ENCODE peak calls at places on chromosomes 3 and 15, in ten cellular contexts. A, H, D, K, Q, V, L, I, X and B are unnamed samples.

GRCh38 chr3:62109534-62109933 is 263.8 kb downstream of the FEZF2 start:
- DNase-seq in I (peak), L (no peak), K (no peak), V (no peak), D (peak), A (no peak), H (no peak), Q (no peak), X (no peak), B (no peak)

GRCh38 chr3:117563063-117563462 is 853.5 kb downstream of the TUSC7 start:
- DNase-seq in Q (no peak), K (no peak), V (no peak), X (no peak), A (no peak), L (no peak), D (no peak), H (no peak), I (no peak), B (no peak)

GRCh38 chr3:172913911-172914730 is 163.6 kb downstream of the ECT2 start:
- DNase-seq in D (no peak), V (no peak), A (no peak), K (no peak), H (no peak), I (no peak), L (no peak), Q (no peak), X (no peak), B (no peak)

GRCh38 chr15:72197460-72198409 is at the start of gene GRAMD2A:
- DNase-seq in D (peak), I (no peak), Q (no peak), K (no peak), A (no peak), L (no peak), X (peak), H (no peak), V (no peak), B (peak)

GRCh38 chr15:40875996-40876740 is 2.1 kb upstream of the RHOV start:
- DNase-seq in H (no peak), X (no peak), V (no peak), I (no peak), D (no peak), Q (no peak), A (no peak), L (no peak), K (no peak), B (no peak)

GRCh38 chr3:166125179-166125578 is 288.0 kb upstream of the BCHE start:
- DNase-seq in Q (no peak), A (no peak), X (no peak), H (no peak), K (no peak), V (no peak), D (no peak), I (no peak), L (no peak), B (no peak)

GRCh38 chr15:98881526-98882517 is 125.8 kb downstream of the PGPEP1L start:
- DNase-seq in L (no peak), A (no peak), I (no peak), D (no peak), H (peak), V (peak), Q (no peak), K (no peak), X (no peak), B (no peak)

GRCh38 chr15:58472821-58473581 is 41.2 kb downstream of the LIPC start:
- DNase-seq in L (no peak), A (no peak), H (no peak), K (no peak), D (no peak), V (no peak), X (no peak), Q (no peak), I (peak), B (no peak)

GRCh38 chr15:89383635-89384604 is 49.3 kb upstream of the POLG start:
- DNase-seq in L (peak), I (no peak), K (no peak), D (peak), A (peak), Q (peak), V (no peak), H (peak), X (no peak), B (peak)

GRCh38 chr15:74815961-74816360 is 3.3 kb downstream of the LMAN1L start:
- DNase-seq in D (no peak), L (no peak), K (no peak), Q (no peak), H (no peak), V (no peak), I (no peak), X (no peak), A (no peak), B (no peak)

GRCh38 chr3:51968175-51968681 is 974 bp upstream of the PCBP4 start:
- DNase-seq in K (no peak), D (peak), Q (no peak), H (peak), A (peak), I (no peak), L (no peak), V (no peak), X (no peak), B (peak)

GRCh38 chr3:77917225-77917624 is 877.3 kb downstream of the ROBO2 start:
- DNase-seq in K (no peak), H (no peak), I (peak), L (no peak), X (no peak), A (no peak), D (no peak), V (no peak), Q (no peak), B (no peak)

GRCh38 chr3:38491215-38491614 is 4.9 kb upstream of the EXOG start:
- DNase-seq in H (no peak), V (no peak), D (no peak), L (no peak), X (no peak), K (no peak), I (no peak), A (no peak), Q (no peak), B (no peak)

GRCh38 chr3:49278548-49278947 is 1.5 kb upstream of the C3orf62 start:
- DNase-seq in K (no peak), Q (no peak), D (no peak), A (no peak), I (no peak), V (no peak), L (no peak), H (no peak), X (no peak), B (no peak)

GRCh38 chr3:65226287-65226686 is 538.5 kb upstream of the ADAMTS9 start:
- DNase-seq in X (no peak), D (no peak), L (no peak), Q (no peak), I (no peak), K (no peak), A (no peak), H (no peak), V (no peak), B (no peak)

GRCh38 chr3:48561045-48561736 is 2.4 kb downstream of the UCN2 start:
- DNase-seq in V (no peak), D (peak), L (peak), I (no peak), H (peak), Q (peak), K (no peak), X (peak), A (peak), B (peak)

GRCh38 chr3:185152433-185153169 is at the start of gene C3orf70:
- DNase-seq in A (peak), L (peak), H (peak), I (peak), X (peak), K (no peak), Q (peak), D (peak), V (peak), B (peak)

GRCh38 chr15:66131200-66131599 is 122.3 kb downstream of the MEGF11 start:
- DNase-seq in K (no peak), Q (no peak), L (no peak), X (peak), I (no peak), D (no peak), A (no peak), H (no peak), V (peak), B (no peak)

GRCh38 chr3:114566162-114566755 is 272.4 kb downstream of the TIGIT start:
- DNase-seq in D (no peak), L (no peak), H (no peak), K (no peak), V (no peak), I (no peak), A (no peak), X (no peak), Q (no peak), B (no peak)

GRCh38 chr15:26838742-26839460 is 28.0 kb upstream of the GABRA5 start:
- DNase-seq in K (no peak), I (peak), X (no peak), V (peak), A (no peak), L (no peak), D (no peak), H (no peak), Q (no peak), B (peak)

GRCh38 chr3:177150970-177151627 is 46.2 kb downstream of the TBL1XR1 start:
- DNase-seq in D (no peak), H (no peak), I (no peak), Q (no peak), X (no peak), L (no peak), A (no peak), V (peak), K (peak), B (no peak)

GRCh38 chr3:54905230-54905888 is 22.5 kb downstream of the LRTM1 start:
- DNase-seq in V (no peak), I (no peak), H (no peak), L (no peak), K (no peak), X (no peak), A (no peak), Q (no peak), D (no peak), B (no peak)

GRCh38 chr3:146577662-146578061 is 27.5 kb downstream of the PLSCR5 start:
- DNase-seq in H (peak), K (no peak), I (peak), A (no peak), V (peak), Q (no peak), X (no peak), D (no peak), L (no peak), B (no peak)

GRCh38 chr3:192170659-192171058 is 556.7 kb downstream of the FGF12 start:
- DNase-seq in L (no peak), X (no peak), D (no peak), I (no peak), K (no peak), Q (no peak), A (no peak), H (no peak), V (no peak), B (no peak)

GRCh38 chr3:189688296-189688695 is 57.1 kb downstream of the TP63 start:
- DNase-seq in D (no peak), Q (no peak), L (no peak), A (no peak), V (no peak), K (no peak), X (no peak), H (no peak), I (no peak), B (no peak)

GRCh38 chr15:70715840-70716510 is 47.4 kb downstream of the UACA start:
- DNase-seq in K (no peak), V (no peak), L (no peak), X (no peak), D (no peak), Q (no peak), H (no peak), A (no peak), I (no peak), B (peak)

GRCh38 chr15:89429023-89429422 is 67.4 kb downstream of the RHCG start:
- DNase-seq in I (no peak), Q (no peak), V (no peak), K (no peak), H (no peak), D (no peak), X (no peak), L (no peak), A (no peak), B (peak)

GRCh38 chr3:183500981-183501704 is 54.4 kb downstream of the KLHL6 start:
- DNase-seq in K (no peak), H (no peak), X (no peak), V (no peak), D (no peak), Q (no peak), A (no peak), I (no peak), L (no peak), B (no peak)

GRCh38 chr3:157460253-157460652 is 23.6 kb downstream of the PTX3 start:
- DNase-seq in I (no peak), V (no peak), X (no peak), Q (no peak), D (no peak), K (no peak), H (no peak), A (no peak), L (no peak), B (no peak)

GRCh38 chr15:73683624-73684536 is at the start of gene CD276:
- DNase-seq in V (peak), H (peak), D (peak), X (peak), A (peak), Q (peak), I (no peak), K (no peak), L (peak), B (peak)

GRCh38 chr3:33360136-33360825 is 79.9 kb downstream of the UBP1 start:
- DNase-seq in L (no peak), D (no peak), H (no peak), K (peak), V (no peak), X (no peak), Q (no peak), I (no peak), A (no peak), B (no peak)

GRCh38 chr3:194620192-194620591 is 13.0 kb downstream of the TMEM44 start:
- DNase-seq in D (no peak), V (no peak), Q (no peak), A (no peak), I (no peak), X (no peak), L (no peak), K (no peak), H (no peak), B (no peak)

GRCh38 chr3:148955544-148956346 is 35.6 kb upstream of the GYG1 start:
- DNase-seq in V (peak), I (peak), A (peak), X (peak), H (peak), Q (peak), D (no peak), K (no peak), L (peak), B (peak)

GRCh38 chr3:105827959-105828358 is 40.9 kb downstream of the CBLB start:
- DNase-seq in Q (no peak), X (no peak), L (no peak), K (peak), H (peak), D (no peak), A (no peak), I (no peak), V (no peak), B (peak)